ENCODE peak calls at places on chromosome 14, in eight cellular contexts. V is A549; T is fibroblast of pulmonary artery; M is effector CD4-positive, alpha-beta T cell; L is fibroblast of gingiva; S is retinal pigment epithelial cell; N is A673; O is amniotic stem cell. Z is an unnamed sample.

GRCh38 chr14:53865716-53866115 is 90.9 kb downstream of the BMP4 start:
- DNase-seq in V (no peak), O (no peak), N (no peak), T (peak; percentile 7), M (no peak), L (no peak), S (peak; percentile 77), Z (no peak)

GRCh38 chr14:23544511-23545447 is 6.8 kb downstream of the ZFHX2 start:
- DNase-seq in T (no peak), S (no peak), V (no peak), M (no peak), N (peak; percentile 55), O (no peak), L (no peak), Z (no peak)

GRCh38 chr14:93081875-93082570 is 33.7 kb downstream of the ITPK1 start:
- DNase-seq in T (no peak), O (no peak), M (no peak), S (no peak), V (no peak), L (no peak), N (no peak), Z (no peak)

GRCh38 chr14:103847439-103847953 is at the start of gene PPP1R13B:
- DNase-seq in N (peak; percentile 92), V (peak; percentile 89), L (peak; percentile 80), M (peak; percentile 90), O (peak; percentile 52), T (peak; percentile 85), S (no peak), Z (peak; percentile 35)

GRCh38 chr14:73059326-73059725 is 992 bp downstream of the RBM25 start:
- DNase-seq in M (no peak), O (no peak), T (peak; percentile 58), L (peak; percentile 10), V (peak; percentile 33), N (peak; percentile 27), S (peak; percentile 33), Z (no peak)

GRCh38 chr14:59803052-59803451 is 67.5 kb downstream of the RTN1 start:
- DNase-seq in M (no peak), V (no peak), S (no peak), O (no peak), L (no peak), N (no peak), T (no peak), Z (no peak)

GRCh38 chr14:104119119-104119699 is 19.2 kb upstream of the KIF26A start:
- DNase-seq in O (no peak), V (no peak), N (no peak), L (no peak), T (no peak), M (no peak), S (no peak), Z (no peak)

GRCh38 chr14:96512602-96513397 is 10.6 kb downstream of the PAPOLA start:
- DNase-seq in S (no peak), T (no peak), M (no peak), V (no peak), L (no peak), N (no peak), O (no peak), Z (no peak)

GRCh38 chr14:58899317-58899713 is 261.6 kb downstream of the DACT1 start:
- DNase-seq in N (no peak), S (no peak), V (no peak), M (no peak), T (peak; percentile 87), O (peak; percentile 65), L (peak; percentile 21), Z (no peak)

GRCh38 chr14:96434040-96434439 is 42.1 kb downstream of the AK7 start:
- DNase-seq in L (no peak), T (no peak), O (no peak), N (peak; percentile 14), V (no peak), S (no peak), M (no peak), Z (no peak)

GRCh38 chr14:92348154-92348553 is 25.2 kb downstream of the SLC24A4 start:
- DNase-seq in N (no peak), S (no peak), L (no peak), M (no peak), O (no peak), T (no peak), V (peak; percentile 44), Z (no peak)